ENCODE peak calls at places on chromosomes 16 and 17, in five cellular contexts. M, H, V, R and Z are unnamed samples.

GRCh38 chr17:50608700-50609375 is 25.8 kb upstream of the ABCC3 start:
- DNase-seq in R (no peak), V (no peak), M (no peak), H (no peak), Z (no peak)

GRCh38 chr17:43945074-43945824 is 3.0 kb upstream of the PPY start:
- DNase-seq in H (no peak), V (no peak), R (peak), M (no peak), Z (no peak)

GRCh38 chr17:61239261-61239660 is 160.4 kb upstream of the TBX2 start:
- DNase-seq in H (no peak), M (no peak), R (no peak), V (no peak), Z (no peak)

GRCh38 chr17:77381185-77381700 is 240.5 kb downstream of the SEC14L1 start:
- DNase-seq in R (no peak), M (no peak), H (no peak), V (no peak), Z (no peak)

GRCh38 chr16:24984903-24985675 is 30.1 kb downstream of the ARHGAP17 start:
- DNase-seq in M (no peak), V (no peak), R (peak), H (no peak), Z (no peak)

GRCh38 chr17:28225271-28225670 is 93.7 kb upstream of the TMEM97 start:
- DNase-seq in R (no peak), V (no peak), M (peak), H (no peak), Z (no peak)

GRCh38 chr17:82235775-82236141 is 6.9 kb downstream of the SLC16A3 start:
- DNase-seq in M (peak), H (no peak), R (no peak), V (peak), Z (no peak)

GRCh38 chr16:23420011-23420410 is 33.0 kb downstream of the COG7 start:
- DNase-seq in V (peak), H (peak), M (no peak), R (peak), Z (no peak)

GRCh38 chr16:46961373-46962353 is 11.8 kb downstream of the DNAJA2 start:
- DNase-seq in M (no peak), V (no peak), R (peak), H (no peak), Z (no peak)

GRCh38 chr17:883586-883962 is 96.0 kb downstream of the NXN start:
- DNase-seq in H (no peak), R (no peak), M (no peak), V (no peak), Z (no peak)

GRCh38 chr16:56964243-56965148 is 2.7 kb downstream of the CETP start:
- DNase-seq in M (peak), R (peak), H (peak), V (peak), Z (peak)

GRCh38 chr16:56965149-56965938 is 3.6 kb downstream of the CETP start:
- DNase-seq in V (no peak), M (no peak), R (no peak), H (no peak), Z (no peak)

GRCh38 chr16:56967733-56968132 is 6.0 kb downstream of the CETP start:
- DNase-seq in R (peak), V (no peak), M (no peak), H (no peak), Z (no peak)

GRCh38 chr16:56969769-56970168 is 8.0 kb downstream of the CETP start:
- DNase-seq in R (no peak), H (no peak), M (no peak), V (no peak), Z (no peak)

DNA sequence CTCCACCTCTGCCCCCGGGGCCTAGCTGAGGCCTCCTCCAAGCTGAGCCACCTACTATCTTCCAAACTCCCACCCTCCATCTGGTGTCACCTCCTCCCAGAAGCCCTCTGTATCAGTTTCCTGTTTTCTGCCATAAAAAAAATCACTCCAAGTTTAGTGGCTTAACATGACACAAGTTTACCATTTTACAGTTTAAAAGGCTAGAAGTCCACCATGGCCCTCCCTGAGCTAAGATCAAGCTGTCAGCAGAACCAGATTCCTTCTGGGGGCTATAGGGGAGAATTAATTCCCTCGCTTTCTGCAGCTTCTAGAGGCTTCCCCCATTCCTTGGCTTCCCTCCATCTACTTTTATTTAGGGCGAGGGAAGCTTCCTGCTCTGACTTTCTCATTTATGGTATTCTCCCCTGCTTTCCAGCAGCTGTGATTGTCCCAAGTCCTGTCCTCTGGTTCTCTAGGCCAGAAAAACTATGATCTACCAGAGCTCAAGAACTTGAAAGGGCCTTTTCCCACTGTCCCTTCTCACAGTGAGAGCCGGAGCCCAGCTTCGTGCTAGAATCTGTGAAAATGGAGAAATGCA is 4.3 kb downstream of the CETP start:
- DNase-seq in H (no peak), V (no peak), R (no peak), M (no peak), Z (no peak)
- TF ChIP-seq CTCF in H (no peak), V (no peak), R (no peak), M (no peak), Z (no peak)

DNA sequence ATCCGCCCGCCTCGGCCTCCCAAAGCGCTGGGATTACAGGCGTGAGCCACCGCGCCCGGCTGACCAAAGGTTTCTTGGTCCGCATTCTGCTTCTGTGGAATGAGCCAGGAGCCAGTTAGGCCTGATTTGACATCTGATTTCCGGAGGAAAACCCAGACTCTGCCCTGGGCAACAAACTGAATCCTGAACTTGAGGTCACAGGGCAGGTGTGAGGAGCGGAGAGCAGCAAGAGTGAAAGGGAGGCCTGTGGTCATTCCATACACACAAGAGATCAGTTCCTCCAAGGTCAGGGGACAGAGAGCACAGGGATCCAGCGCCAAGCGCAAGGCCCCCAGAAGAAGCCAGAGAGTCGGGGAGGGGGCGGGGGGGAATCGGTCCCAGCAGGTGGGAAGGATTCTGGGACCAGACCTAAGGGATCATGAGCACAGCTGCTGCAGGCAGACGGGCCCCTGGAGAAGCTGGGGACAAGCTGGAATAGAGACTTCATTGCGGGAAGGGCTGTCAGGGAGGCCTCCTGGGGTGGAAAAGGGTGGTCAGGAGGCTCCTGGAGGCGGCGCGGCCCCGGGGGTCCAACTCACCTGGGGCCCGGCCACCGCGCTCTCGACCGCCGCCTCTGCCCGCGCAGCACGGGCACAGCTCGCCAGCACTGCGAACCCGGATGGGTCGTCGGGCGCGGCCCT is 436 bp downstream of the SHPK start:
- DNase-seq in R (no peak), V (no peak), M (no peak), H (no peak), Z (no peak)
- TF ChIP-seq CTCF in R (no peak), V (no peak), M (no peak), H (no peak), Z (peak)

GRCh38 chr16:89993971-89994370 is 25.3 kb downstream of the DBNDD1 start:
- DNase-seq in R (no peak), H (no peak), M (no peak), V (no peak), Z (no peak)

GRCh38 chr16:89993377-89993776 is 25.9 kb downstream of the DBNDD1 start:
- DNase-seq in M (no peak), V (no peak), H (no peak), R (no peak), Z (no peak)

GRCh38 chr16:89999831-90000574 is 19.3 kb downstream of the DBNDD1 start:
- DNase-seq in M (no peak), V (no peak), H (no peak), R (no peak), Z (no peak)

GRCh38 chr16:89994389-89994720 is 24.9 kb downstream of the DBNDD1 start:
- DNase-seq in V (no peak), M (no peak), R (no peak), H (no peak), Z (no peak)

DNA sequence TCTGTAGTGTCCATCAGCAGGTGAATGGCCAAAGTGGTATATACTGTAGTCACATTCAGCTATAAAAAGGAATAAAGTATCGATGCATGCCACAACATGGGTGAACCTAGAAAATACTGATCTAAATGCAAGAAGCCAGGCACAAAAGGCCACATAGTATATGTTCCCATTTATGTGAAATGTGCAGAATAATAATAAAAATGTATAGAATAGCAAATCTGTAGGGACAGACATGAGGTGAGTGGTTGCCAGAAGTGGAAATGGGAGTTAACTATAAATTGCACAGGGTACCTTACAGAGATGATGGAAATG is 23.1 kb downstream of the DBNDD1 start:
- DNase-seq in M (no peak), H (no peak), R (no peak), V (no peak), Z (no peak)
- TF ChIP-seq CTCF in M (no peak), H (no peak), R (no peak), V (no peak), Z (no peak)

GRCh38 chr17:8532021-8532420 is 96.3 kb downstream of the NDEL1 start:
- DNase-seq in M (no peak), H (no peak), R (no peak), V (no peak), Z (no peak)

GRCh38 chr17:8537734-8538133 is 92.8 kb downstream of the MYH10 start:
- DNase-seq in R (no peak), H (no peak), M (no peak), V (no peak), Z (no peak)

DNA sequence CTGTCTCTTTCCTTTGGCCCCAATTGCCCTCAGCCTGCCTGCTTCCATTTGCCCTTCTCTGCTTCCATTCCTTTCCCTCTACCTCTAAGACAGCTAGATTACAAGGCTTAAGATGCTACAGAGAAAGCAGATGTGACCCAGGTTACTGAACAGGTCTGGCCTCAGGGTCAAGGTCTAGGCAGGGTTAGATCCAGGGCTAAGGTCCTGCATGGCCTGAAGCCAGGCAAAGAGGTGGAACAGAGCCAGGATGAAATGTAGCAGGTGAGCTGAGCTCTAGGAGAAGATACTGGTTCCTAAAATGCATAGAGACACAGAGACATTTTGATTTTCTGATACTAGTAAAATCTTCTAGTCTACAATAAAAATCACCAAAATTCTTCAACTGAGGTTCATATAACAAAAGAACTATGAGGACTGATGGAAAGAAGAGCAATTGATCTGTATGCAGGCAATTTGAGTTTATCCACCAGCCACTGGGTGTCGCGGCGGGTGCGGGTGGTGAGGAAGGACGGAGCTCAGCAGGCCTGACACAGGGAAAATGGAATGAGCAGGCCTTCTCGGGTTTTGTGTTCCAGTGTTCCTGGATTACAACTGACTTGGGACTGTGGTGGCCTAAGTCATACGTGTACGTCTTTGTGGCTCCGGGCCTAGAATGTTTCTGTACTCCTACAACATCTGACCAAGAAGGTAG is 95.9 kb downstream of the MYH10 start:
- DNase-seq in H (no peak), R (no peak), M (no peak), V (no peak), Z (no peak)
- TF ChIP-seq CTCF in H (no peak), R (no peak), M (no peak), V (no peak), Z (no peak)

GRCh38 chr17:79810138-79811027 is 13.5 kb upstream of the CBX8 start:
- DNase-seq in M (peak), H (no peak), R (peak), V (peak), Z (no peak)

GRCh38 chr17:79806863-79807720 is 10.2 kb upstream of the CBX8 start:
- DNase-seq in M (no peak), V (no peak), R (no peak), H (no peak), Z (no peak)

GRCh38 chr17:79809530-79810137 is 12.8 kb upstream of the CBX8 start:
- DNase-seq in H (no peak), V (no peak), M (no peak), R (no peak), Z (no peak)

GRCh38 chr17:79811036-79811887 is 14.4 kb upstream of the CBX8 start:
- DNase-seq in H (no peak), R (no peak), M (no peak), V (peak), Z (no peak)

GRCh38 chr17:79808763-79809529 is 12.1 kb upstream of the CBX8 start:
- DNase-seq in R (no peak), M (no peak), V (peak), H (no peak), Z (no peak)
- TF ChIP-seq CTCF in R (peak), M (peak), V (peak), H (no peak), Z (no peak)